ENCODE peak calls at places on chromosome 9, in four cellular contexts. N is neuronal stem cell; X is activated CD4-positive, alpha-beta memory T cell treated with anti-CD3 and anti-CD28 coated beads, Interleukin-2, amount 10 ng/mL, durations not matched to agents 7 days and 5 days; M is NB4. I is an unnamed sample.

GRCh38 chr9:942805-943580 is 33.5 kb upstream of the DMRT3 start:
- DNase-seq in M (no peak), N (no peak), X (no peak), I (no peak)

GRCh38 chr9:69465473-69465872 is 140.5 kb downstream of the ENTREP1 start:
- DNase-seq in M (no peak), N (no peak), X (no peak), I (no peak)

GRCh38 chr9:31166516-31166915 is 1217.9 kb upstream of the ACO1 start:
- DNase-seq in M (no peak), X (no peak), N (no peak), I (no peak)

GRCh38 chr9:87342743-87343142 is 154.9 kb upstream of the DAPK1 start:
- DNase-seq in M (no peak), X (no peak), N (no peak), I (no peak)

GRCh38 chr9:133379153-133380086 is 3.3 kb downstream of the STKLD1 start:
- DNase-seq in N (no peak), M (no peak), X (no peak), I (no peak)

GRCh38 chr9:2809692-2810423 is 34.0 kb downstream of the PUM3 start:
- DNase-seq in M (no peak), N (peak; percentile 36), X (no peak), I (no peak)

GRCh38 chr9:89465726-89466308 is 32.1 kb downstream of the SEMA4D start:
- DNase-seq in M (no peak), N (no peak), X (no peak), I (no peak)

GRCh38 chr9:136945333-136946227 is 537 bp downstream of the C8G start:
- DNase-seq in N (no peak), X (no peak), M (no peak), I (no peak)

GRCh38 chr9:108103294-108103693 is 613.7 kb upstream of the KLF4 start:
- DNase-seq in M (no peak), N (no peak), X (no peak), I (no peak)

GRCh38 chr9:83041771-83042170 is 21.2 kb downstream of the RASEF start:
- DNase-seq in N (no peak), X (no peak), M (no peak), I (no peak)

GRCh38 chr9:75979362-75979761 is 88.9 kb downstream of the PCSK5 start:
- DNase-seq in N (no peak), M (peak; percentile 1), X (no peak), I (no peak)

GRCh38 chr9:35490155-35490909 is 421 bp downstream of the RUSC2 start:
- DNase-seq in M (no peak), X (no peak), N (no peak), I (no peak)

GRCh38 chr9:4662989-4663792 is 1.1 kb downstream of the PLPP6 start:
- DNase-seq in X (no peak), N (no peak), M (peak; percentile 29), I (no peak)

GRCh38 chr9:69946800-69947437 is 96.7 kb upstream of the MAMDC2 start:
- DNase-seq in N (no peak), X (no peak), M (peak; percentile 49), I (peak; percentile 80)

GRCh38 chr9:133121200-133122166 is at the start of gene RALGDS:
- DNase-seq in N (peak; percentile 89), X (peak; percentile 91), M (peak; percentile 95), I (peak; percentile 56)

I was measured in HCT116.